ENCODE peak calls at places on chromosomes 11 and 22, in eight cellular contexts. O, F, R, Q, M, Y, Z and L are unnamed samples.

GRCh38 chr11:79139900-79140299 is 300.9 kb downstream of the TENM4 start:
- DNase-seq in O (no peak), F (no peak), R (no peak), Q (no peak), M (no peak), Y (no peak), Z (no peak), L (no peak)

GRCh38 chr11:113386866-113387265 is 713 bp upstream of the ANKK1 start:
- DNase-seq in O (no peak), F (no peak), R (no peak), Q (no peak), M (no peak), Y (no peak), Z (no peak), L (no peak)

GRCh38 chr11:35980646-35981402 is 37.0 kb downstream of the LDLRAD3 start:
- DNase-seq in O (no peak), F (no peak), R (no peak), Q (peak), M (no peak), Y (no peak), Z (peak), L (no peak)

GRCh38 chr11:74699615-74700396 is 31.4 kb downstream of the CHRDL2 start:
- DNase-seq in O (no peak), F (no peak), R (no peak), Q (no peak), M (no peak), Y (no peak), Z (no peak), L (no peak)

GRCh38 chr11:373716-374551 is 4.6 kb downstream of the B4GALNT4 start:
- DNase-seq in O (no peak), F (peak), R (no peak), Q (no peak), M (no peak), Y (no peak), Z (no peak), L (no peak)

GRCh38 chr11:57405271-57405890 is 14.9 kb upstream of the PRG2 start:
- DNase-seq in O (no peak), F (no peak), R (no peak), Q (no peak), M (no peak), Y (no peak), Z (no peak), L (no peak)

GRCh38 chr11:17171916-17172315 is 35.9 kb downstream of the PIK3C2A start:
- DNase-seq in O (no peak), F (no peak), R (no peak), Q (peak), M (no peak), Y (no peak), Z (no peak), L (no peak)

GRCh38 chr11:68300076-68300830 is 12.1 kb upstream of the LRP5 start:
- DNase-seq in O (no peak), F (no peak), R (no peak), Q (no peak), M (no peak), Y (no peak), Z (no peak), L (no peak)

GRCh38 chr11:134132808-134133207 is 63.9 kb downstream of the JAM3 start:
- DNase-seq in O (no peak), F (no peak), R (no peak), Q (peak), M (no peak), Y (no peak), Z (no peak), L (no peak)

GRCh38 chr11:6667733-6668374 is 12.2 kb upstream of the DCHS1 start:
- DNase-seq in O (no peak), F (no peak), R (no peak), Q (peak), M (no peak), Y (peak), Z (peak), L (no peak)

GRCh38 chr11:73916435-73916834 is 34.4 kb upstream of the DNAJB13 start:
- DNase-seq in O (no peak), F (no peak), R (no peak), Q (peak), M (no peak), Y (no peak), Z (peak), L (no peak)

GRCh38 chr22:19987394-19988306 is 29.0 kb downstream of the ARVCF start:
- DNase-seq in O (no peak), F (no peak), R (no peak), Q (no peak), M (no peak), Y (no peak), Z (no peak), L (no peak)

GRCh38 chr11:9565822-9566560 is 7.5 kb upstream of the WEE1 start:
- DNase-seq in O (peak), F (peak), R (peak), Q (peak), M (no peak), Y (no peak), Z (peak), L (peak)

GRCh38 chr11:14414470-14415461 is 55.8 kb upstream of the RRAS2 start:
- DNase-seq in O (no peak), F (no peak), R (peak), Q (peak), M (no peak), Y (peak), Z (no peak), L (peak)

GRCh38 chr11:440065-441042 is 1.5 kb downstream of the ANO9 start:
- DNase-seq in O (no peak), F (no peak), R (no peak), Q (peak), M (no peak), Y (no peak), Z (no peak), L (no peak)

GRCh38 chr11:26993965-26994446 is at the start of gene FIBIN:
- DNase-seq in O (no peak), F (no peak), R (no peak), Q (peak), M (peak), Y (no peak), Z (peak), L (no peak)

GRCh38 chr11:7021318-7021717 is 1.0 kb downstream of the NLRP14 start:
- DNase-seq in O (no peak), F (no peak), R (no peak), Q (no peak), M (no peak), Y (no peak), Z (no peak), L (no peak)

GRCh38 chr11:64207247-64208085 is 945 bp downstream of the FERMT3 start:
- DNase-seq in O (no peak), F (no peak), R (peak), Q (peak), M (peak), Y (peak), Z (peak), L (peak)

GRCh38 chr22:17192186-17192585 is 27.0 kb downstream of the ADA2 start:
- DNase-seq in O (no peak), F (no peak), R (no peak), Q (no peak), M (no peak), Y (no peak), Z (no peak), L (no peak)

GRCh38 chr11:112004389-112004788 is 20.8 kb upstream of the DLAT start:
- DNase-seq in O (no peak), F (peak), R (peak), Q (no peak), M (no peak), Y (peak), Z (no peak), L (peak)

GRCh38 chr11:112002491-112003216 is 22.6 kb upstream of the DLAT start:
- DNase-seq in O (no peak), F (no peak), R (no peak), Q (no peak), M (no peak), Y (no peak), Z (no peak), L (no peak)

GRCh38 chr11:112000703-112001102 is 24.5 kb upstream of the DLAT start:
- DNase-seq in O (no peak), F (no peak), R (no peak), Q (no peak), M (no peak), Y (no peak), Z (no peak), L (no peak)

GRCh38 chr11:112005422-112006094 is 19.6 kb upstream of the DLAT start:
- DNase-seq in O (no peak), F (no peak), R (no peak), Q (no peak), M (no peak), Y (no peak), Z (no peak), L (no peak)
- TF ChIP-seq CTCF in O (no peak), F (no peak), R (no peak), Q (no peak), M (no peak), Y (no peak), Z (no peak), L (no peak)

GRCh38 chr11:19800714-19801519 is 88.3 kb downstream of the NAV2 start:
- DNase-seq in O (no peak), F (no peak), R (no peak), Q (no peak), M (no peak), Y (no peak), Z (no peak), L (no peak)
- TF ChIP-seq CTCF in O (no peak), F (no peak), R (no peak), Q (peak), M (no peak), Y (no peak), Z (no peak), L (no peak)

DNA sequence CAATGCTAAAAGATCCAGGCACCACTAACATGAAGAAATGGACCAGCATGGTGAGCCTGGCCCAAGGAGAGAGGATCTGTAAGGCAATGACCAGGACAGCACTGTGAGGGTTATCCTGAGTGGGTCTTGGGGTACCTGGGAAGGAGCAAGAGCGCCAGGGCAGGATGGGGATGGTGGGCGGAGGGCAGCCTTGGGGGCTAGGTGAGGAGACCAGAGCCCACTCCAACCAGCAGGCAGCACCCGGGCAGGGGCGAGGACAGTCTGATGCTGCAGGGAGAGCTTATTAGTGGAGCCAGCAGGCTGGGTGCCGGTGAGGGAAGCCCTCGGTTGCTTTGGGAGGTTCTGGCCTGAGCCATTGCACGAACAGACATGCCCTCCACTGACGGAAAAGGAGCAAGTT is 10.7 kb upstream of the NAP1L4 start:
- DNase-seq in O (no peak), F (no peak), R (no peak), Q (no peak), M (no peak), Y (no peak), Z (no peak), L (no peak)
- TF ChIP-seq CTCF in O (no peak), F (no peak), R (no peak), Q (no peak), M (no peak), Y (no peak), Z (no peak), L (no peak)

GRCh38 chr11:11880179-11880578 is 38.4 kb downstream of the USP47 start:
- DNase-seq in O (no peak), F (no peak), R (no peak), Q (no peak), M (no peak), Y (no peak), Z (no peak), L (no peak)

GRCh38 chr11:11871991-11872401 is 30.2 kb downstream of the USP47 start:
- DNase-seq in O (no peak), F (no peak), R (no peak), Q (no peak), M (no peak), Y (no peak), Z (peak), L (no peak)

GRCh38 chr11:11876458-11876857 is 34.7 kb downstream of the USP47 start:
- DNase-seq in O (no peak), F (peak), R (no peak), Q (peak), M (no peak), Y (no peak), Z (no peak), L (no peak)
- TF ChIP-seq CTCF in O (peak), F (peak), R (no peak), Q (peak), M (no peak), Y (no peak), Z (peak), L (peak)

GRCh38 chr11:121033635-121034034 is 9.7 kb downstream of the TBCEL start:
- DNase-seq in O (no peak), F (no peak), R (no peak), Q (no peak), M (no peak), Y (no peak), Z (no peak), L (no peak)

GRCh38 chr11:121029813-121030445 is 6.0 kb downstream of the TBCEL start:
- DNase-seq in O (no peak), F (no peak), R (no peak), Q (no peak), M (no peak), Y (no peak), Z (no peak), L (no peak)

GRCh38 chr11:121031167-121031566 is 7.3 kb downstream of the TBCEL start:
- DNase-seq in O (no peak), F (no peak), R (no peak), Q (no peak), M (no peak), Y (no peak), Z (no peak), L (no peak)

GRCh38 chr11:121035169-121035755 is 11.4 kb downstream of the TBCEL start:
- DNase-seq in O (no peak), F (no peak), R (no peak), Q (no peak), M (no peak), Y (no peak), Z (no peak), L (no peak)

DNA sequence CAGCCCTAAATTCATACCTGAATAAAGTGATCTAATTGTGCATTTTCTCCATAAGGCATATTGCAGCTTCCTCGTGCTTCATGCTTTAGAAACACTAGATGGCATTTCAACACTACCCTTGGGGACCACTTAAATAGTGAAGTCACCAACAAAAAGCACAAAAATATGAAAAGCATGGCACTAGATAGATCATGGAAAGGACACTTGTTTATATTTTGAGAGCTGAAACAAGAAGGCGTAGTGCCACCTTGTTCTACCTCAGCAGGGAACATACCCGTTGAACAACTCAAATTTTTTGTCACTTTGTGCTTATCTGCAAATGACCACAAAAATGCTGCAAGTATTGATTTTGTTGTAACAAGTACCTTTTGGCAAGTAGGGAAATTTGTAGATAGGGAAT is 8.6 kb downstream of the TBCEL start:
- DNase-seq in O (no peak), F (no peak), R (no peak), Q (peak), M (no peak), Y (no peak), Z (no peak), L (no peak)
- TF ChIP-seq CTCF in O (no peak), F (peak), R (peak), Q (no peak), M (no peak), Y (no peak), Z (no peak), L (peak)

DNA sequence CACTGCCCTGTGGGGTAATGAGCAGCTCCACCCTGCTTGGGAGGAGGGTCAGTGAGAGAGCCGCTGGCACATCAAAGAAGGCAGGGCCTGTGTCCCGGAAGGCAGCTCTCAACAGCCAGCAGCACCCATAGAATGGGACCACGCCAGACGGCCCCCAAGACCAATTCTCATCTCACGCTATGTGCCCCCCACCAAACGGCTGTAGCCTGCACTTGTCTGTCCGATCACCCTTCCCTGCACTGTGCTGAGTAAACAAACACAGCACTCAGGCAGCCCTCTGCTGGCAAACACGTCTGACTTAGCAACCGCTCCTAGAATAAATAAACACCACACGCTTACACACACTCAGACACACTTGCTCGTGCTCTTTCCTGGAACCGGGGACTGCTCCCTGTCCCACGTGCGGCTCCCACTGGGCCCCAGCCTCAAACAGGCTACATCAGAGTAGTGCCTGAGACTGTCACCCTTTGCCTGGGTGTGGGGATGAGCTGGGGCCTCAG is 53.2 kb upstream of the CDON start:
- DNase-seq in O (no peak), F (peak), R (no peak), Q (peak), M (peak), Y (no peak), Z (peak), L (no peak)
- TF ChIP-seq CTCF in O (no peak), F (peak), R (no peak), Q (no peak), M (peak), Y (no peak), Z (peak), L (no peak)

DNA sequence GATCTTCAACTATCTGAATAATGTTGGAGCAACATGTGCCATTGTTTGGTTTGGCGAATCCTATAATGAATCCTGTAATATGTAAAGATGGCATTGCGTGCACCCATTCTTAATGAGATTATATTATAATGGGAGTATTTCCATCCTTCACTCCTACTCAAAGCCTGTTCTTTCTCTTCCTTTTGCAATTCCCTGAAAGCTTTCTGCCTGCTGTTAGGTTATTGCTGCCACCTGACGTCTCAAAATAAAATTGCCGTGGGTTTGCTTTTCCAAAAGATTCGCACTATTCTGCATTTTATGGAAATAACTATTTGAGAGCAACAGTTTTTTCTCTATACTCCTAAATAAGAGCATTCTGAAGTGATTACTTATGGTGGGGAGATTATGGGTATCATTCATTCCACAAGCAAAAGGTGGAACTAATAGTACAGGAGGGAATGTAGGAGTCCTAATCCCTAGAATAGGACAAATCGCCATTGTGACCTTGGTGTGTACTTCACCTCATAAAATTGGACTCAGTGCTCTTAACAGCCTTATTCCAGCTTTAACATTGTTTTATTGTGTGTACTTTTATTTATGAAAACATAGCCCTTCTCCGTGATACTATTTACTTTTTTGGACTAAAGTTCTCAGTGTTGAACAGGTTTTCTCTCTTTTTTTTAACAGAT is 69.6 kb upstream of the ALKBH3 start:
- DNase-seq in O (no peak), F (no peak), R (no peak), Q (peak), M (no peak), Y (no peak), Z (no peak), L (no peak)
- TF ChIP-seq CTCF in O (no peak), F (peak), R (no peak), Q (peak), M (peak), Y (no peak), Z (peak), L (no peak)

GRCh38 chr11:94400839-94401772 is at the start of gene GPR83:
- DNase-seq in O (no peak), F (peak), R (peak), Q (peak), M (peak), Y (no peak), Z (peak), L (no peak)
- TF ChIP-seq CTCF in O (no peak), F (no peak), R (no peak), Q (no peak), M (no peak), Y (no peak), Z (no peak), L (no peak)

GRCh38 chr11:114762437-114762836 is 84.1 kb downstream of the NXPE2 start:
- DNase-seq in O (peak), F (peak), R (peak), Q (peak), M (peak), Y (no peak), Z (peak), L (no peak)
- TF ChIP-seq CTCF in O (peak), F (peak), R (peak), Q (peak), M (peak), Y (no peak), Z (peak), L (no peak)

GRCh38 chr11:107576497-107577086 is 11.1 kb upstream of the ALKBH8 start:
- DNase-seq in O (no peak), F (peak), R (peak), Q (peak), M (no peak), Y (peak), Z (peak), L (peak)
- TF ChIP-seq CTCF in O (peak), F (peak), R (peak), Q (peak), M (peak), Y (peak), Z (peak), L (peak)